ENCODE peak calls at places on chromosomes 5 and 9, in four cellular contexts. M is NCI-H748 treated with DMSO at 0.1 percent for 48 hours; Y is heart left ventricle; D is stimulated activated CD4-positive, alpha-beta T cell treated with anti-CD3 and anti-CD28 coated beads, TNF-alpha, amount 100 ng/mL, for 1 hour. Z is an unnamed sample.

GRCh38 chr5:132209901-132210545 is 17.6 kb downstream of the P4HA2 start:
- DNase-seq in M (no peak), D (no peak), Y (no peak), Z (no peak)

GRCh38 chr5:178286226-178287090 is 53.9 kb upstream of the PHYKPL start:
- DNase-seq in M (no peak), D (no peak), Y (peak), Z (no peak)

GRCh38 chr5:59130441-59130840 is 547.6 kb downstream of the RAB3C start:
- DNase-seq in Y (no peak), M (no peak), D (no peak), Z (no peak)

GRCh38 chr5:97162045-97162444 is 19.6 kb upstream of the LIX1 start:
- DNase-seq in D (no peak), Y (no peak), M (peak), Z (peak)

GRCh38 chr5:62719061-62719730 is 140.6 kb downstream of the LRRC70 start:
- DNase-seq in Y (no peak), M (no peak), D (no peak), Z (no peak)

GRCh38 chr9:34988218-34989055 is 1.1 kb upstream of the DNAJB5 start:
- DNase-seq in M (no peak), Y (peak), D (no peak), Z (no peak)

GRCh38 chr5:102845041-102845440 is 89.9 kb downstream of the PAM start:
- DNase-seq in M (peak), D (no peak), Y (no peak), Z (no peak)

GRCh38 chr9:135249191-135249590 is 161.7 kb downstream of the OLFM1 start:
- DNase-seq in D (no peak), M (no peak), Y (peak), Z (no peak)

GRCh38 chr5:112492291-112492690 is 73.2 kb upstream of the EPB41L4A start:
- DNase-seq in M (peak), Y (peak), D (no peak), Z (peak)

GRCh38 chr5:26329562-26330189 is 708.7 kb downstream of the CDH9 start:
- DNase-seq in M (peak), Y (no peak), D (no peak), Z (no peak)

GRCh38 chr9:36877239-36877638 is 156.8 kb downstream of the PAX5 start:
- DNase-seq in M (no peak), Y (no peak), D (no peak), Z (no peak)

GRCh38 chr9:32589083-32589713 is 16.2 kb upstream of the NDUFB6 start:
- DNase-seq in M (peak), Y (no peak), D (no peak), Z (peak)

GRCh38 chr9:80382523-80382922 is 810.8 kb downstream of the TLE4 start:
- DNase-seq in D (no peak), Y (no peak), M (no peak), Z (peak)

GRCh38 chr9:124124729-124125589 is 113.4 kb downstream of the LHX2 start:
- DNase-seq in M (no peak), Y (peak), D (no peak), Z (no peak)

GRCh38 chr9:127557466-127557869 is 54.6 kb upstream of the STXBP1 start:
- DNase-seq in M (no peak), Y (no peak), D (no peak), Z (no peak)

GRCh38 chr9:133955821-133956411 is 36.2 kb downstream of the VAV2 start:
- DNase-seq in D (peak), M (no peak), Y (peak), Z (no peak)

GRCh38 chr9:32551491-32552049 is 557 bp upstream of the SMIM27 start:
- DNase-seq in Y (no peak), M (peak), D (peak), Z (peak)

GRCh38 chr9:16150501-16150900 is 597.7 kb downstream of the CCDC171 start:
- DNase-seq in Y (no peak), D (no peak), M (no peak), Z (no peak)

GRCh38 chr9:83431470-83432060 is 106.6 kb downstream of the FRMD3 start:
- DNase-seq in D (no peak), Y (no peak), M (no peak), Z (no peak)

GRCh38 chr5:1751026-1751863 is 48.4 kb downstream of the MRPL36 start:
- DNase-seq in M (no peak), Y (peak), D (no peak), Z (no peak)

GRCh38 chr9:6407778-6408177 is 5.2 kb upstream of the UHRF2 start:
- DNase-seq in Y (no peak), D (no peak), M (no peak), Z (no peak)

GRCh38 chr5:108670591-108671335 is 76.9 kb upstream of the FER start:
- DNase-seq in D (no peak), M (no peak), Y (no peak), Z (no peak)

GRCh38 chr9:135159801-135160200 is 72.3 kb downstream of the OLFM1 start:
- DNase-seq in D (no peak), M (no peak), Y (no peak), Z (no peak)

GRCh38 chr9:1718836-1719235 is 296.3 kb upstream of the SMARCA2 start:
- DNase-seq in D (no peak), Y (no peak), M (peak), Z (no peak)

GRCh38 chr9:129513856-129514496 is 106.9 kb downstream of the C9orf50 start:
- DNase-seq in Y (no peak), D (no peak), M (no peak), Z (no peak)

GRCh38 chr9:116285320-116285719 is 131.7 kb downstream of the PAPPA start:
- DNase-seq in M (no peak), D (no peak), Y (no peak), Z (no peak)

GRCh38 chr5:172775326-172776234 is 4.6 kb upstream of the DUSP1 start:
- DNase-seq in M (no peak), D (no peak), Y (peak), Z (peak)

GRCh38 chr5:158235159-158235547 is 376.2 kb upstream of the CLINT1 start:
- DNase-seq in Y (no peak), D (no peak), M (peak), Z (no peak)

GRCh38 chr9:122383992-122384461 is 13.2 kb downstream of the PTGS1 start:
- DNase-seq in D (no peak), M (no peak), Y (no peak), Z (no peak)

GRCh38 chr5:177369050-177369912 is 11.6 kb downstream of the RGS14 start:
- DNase-seq in D (no peak), M (no peak), Y (no peak), Z (no peak)

GRCh38 chr5:38426986-38427950 is 129.2 kb downstream of the LIFR start:
- DNase-seq in M (no peak), D (no peak), Y (no peak), Z (peak)

GRCh38 chr5:73451218-73452130 is 2.9 kb upstream of the FOXD1 start:
- DNase-seq in M (no peak), Y (peak), D (peak), Z (no peak)

GRCh38 chr5:60842859-60843692 is 993 bp downstream of the ELOVL7 start:
- DNase-seq in D (no peak), M (no peak), Y (no peak), Z (no peak)

GRCh38 chr5:139636975-139637408 is 11.2 kb upstream of the CXXC5 start:
- DNase-seq in M (no peak), D (no peak), Y (no peak), Z (no peak)

GRCh38 chr9:100355561-100355960 is 2.8 kb upstream of the TEX10 start:
- DNase-seq in M (peak), D (no peak), Y (no peak), Z (no peak)

GRCh38 chr5:4116834-4117233 is 521.2 kb downstream of the IRX1 start:
- DNase-seq in Y (no peak), D (no peak), M (no peak), Z (no peak)

GRCh38 chr9:121633736-121634135 is 17.7 kb upstream of the DAB2IP start:
- DNase-seq in D (no peak), M (no peak), Y (no peak), Z (no peak)

Z was measured in brain microvascular endothelial cell.